ENCODE peak calls at places on chromosome 20, in six cellular contexts. One of them, this sample, is unnamed.

GRCh38 chr20:43667341-43668132 is 623 bp downstream of the MYBL2 start:
- DNase-seq in nephron progenitor cell: peak
- DNase-seq in GOT3: no peak
- DNase-seq in AG08395: no peak
- DNase-seq in neural crest cell: peak
- DNase-seq in dermis microvascular lymphatic vessel endothelial cell: peak
- DNase-seq in this sample: no peak

GRCh38 chr20:62795023-62795761 is 1.1 kb upstream of the MRGBP start:
- DNase-seq in nephron progenitor cell: peak
- DNase-seq in GOT3: no peak
- DNase-seq in AG08395: no peak
- DNase-seq in neural crest cell: peak
- DNase-seq in dermis microvascular lymphatic vessel endothelial cell: peak
- DNase-seq in this sample: no peak

GRCh38 chr20:36604952-36605308 is 649 bp upstream of the RAB5IF start:
- DNase-seq in nephron progenitor cell: peak
- DNase-seq in GOT3: no peak
- DNase-seq in AG08395: no peak
- DNase-seq in neural crest cell: no peak
- DNase-seq in dermis microvascular lymphatic vessel endothelial cell: peak
- DNase-seq in this sample: no peak

GRCh38 chr20:9963029-9963428 is 71.8 kb upstream of the ANKEF1 start:
- DNase-seq in nephron progenitor cell: no peak
- DNase-seq in GOT3: no peak
- DNase-seq in AG08395: no peak
- DNase-seq in neural crest cell: no peak
- DNase-seq in dermis microvascular lymphatic vessel endothelial cell: no peak
- DNase-seq in this sample: no peak

GRCh38 chr20:47118641-47119040 is 224.0 kb downstream of the EYA2 start:
- DNase-seq in nephron progenitor cell: no peak
- DNase-seq in GOT3: no peak
- DNase-seq in AG08395: no peak
- DNase-seq in neural crest cell: no peak
- DNase-seq in dermis microvascular lymphatic vessel endothelial cell: no peak
- DNase-seq in this sample: no peak

GRCh38 chr20:30937790-30938189 is 319.7 kb upstream of the DEFB115 start:
- DNase-seq in nephron progenitor cell: no peak
- DNase-seq in GOT3: no peak
- DNase-seq in AG08395: no peak
- DNase-seq in neural crest cell: no peak
- DNase-seq in dermis microvascular lymphatic vessel endothelial cell: no peak
- DNase-seq in this sample: no peak

GRCh38 chr20:61073376-61073775 is 178.7 kb upstream of the CDH4 start:
- DNase-seq in nephron progenitor cell: no peak
- DNase-seq in GOT3: no peak
- DNase-seq in AG08395: no peak
- DNase-seq in neural crest cell: no peak
- DNase-seq in dermis microvascular lymphatic vessel endothelial cell: no peak
- DNase-seq in this sample: no peak

GRCh38 chr20:61874421-61875068 is 191.1 kb downstream of the TAF4 start:
- DNase-seq in nephron progenitor cell: peak
- DNase-seq in GOT3: no peak
- DNase-seq in AG08395: peak
- DNase-seq in neural crest cell: peak
- DNase-seq in dermis microvascular lymphatic vessel endothelial cell: no peak
- DNase-seq in this sample: no peak

GRCh38 chr20:5492941-5493340 is 176.2 kb upstream of the PROKR2 start:
- DNase-seq in nephron progenitor cell: no peak
- DNase-seq in GOT3: no peak
- DNase-seq in AG08395: no peak
- DNase-seq in neural crest cell: no peak
- DNase-seq in dermis microvascular lymphatic vessel endothelial cell: no peak
- DNase-seq in this sample: no peak

GRCh38 chr20:49697071-49697470 is 16.6 kb downstream of the B4GALT5 start:
- DNase-seq in nephron progenitor cell: no peak
- DNase-seq in GOT3: no peak
- DNase-seq in AG08395: no peak
- DNase-seq in neural crest cell: no peak
- DNase-seq in dermis microvascular lymphatic vessel endothelial cell: no peak
- DNase-seq in this sample: no peak

This sample was measured in stromal cell of bone marrow.